ENCODE peak calls at places on chromosome 10, in six cellular contexts. Q, B, G, P, N and I are unnamed samples.

GRCh38 chr10:12103743-12104142 is 25.7 kb upstream of the SEC61A2 start:
- DNase-seq in N (no peak), P (no peak), B (no peak), G (no peak), Q (no peak), I (no peak)

GRCh38 chr10:12455318-12455717 is 106.0 kb downstream of the CAMK1D start:
- DNase-seq in P (no peak), Q (no peak), N (no peak), B (no peak), G (no peak), I (no peak)

GRCh38 chr10:86707505-86707904 is 39.2 kb downstream of the LDB3 start:
- DNase-seq in B (no peak), P (no peak), N (no peak), Q (no peak), G (no peak), I (no peak)

GRCh38 chr10:123009105-123009805 is 449 bp downstream of the ACADSB start:
- DNase-seq in P (no peak), N (peak), B (peak), Q (peak), G (peak), I (peak)

GRCh38 chr10:103678104-103678526 is 177.3 kb downstream of the SH3PXD2A start:
- DNase-seq in Q (peak), P (peak), B (no peak), N (peak), G (peak), I (peak)

GRCh38 chr10:48759113-48759901 is 74.6 kb downstream of the WDFY4 start:
- DNase-seq in Q (no peak), B (no peak), N (no peak), G (peak), P (no peak), I (no peak)

GRCh38 chr10:43105793-43106158 is 28.9 kb downstream of the RET start:
- DNase-seq in B (no peak), Q (no peak), N (no peak), G (no peak), P (no peak), I (no peak)

GRCh38 chr10:88270871-88271713 is 312.0 kb downstream of the RNLS start:
- DNase-seq in P (peak), G (no peak), B (no peak), N (peak), Q (no peak), I (peak)

GRCh38 chr10:37856881-37857286 is 526 bp downstream of the ZNF248 start:
- DNase-seq in N (no peak), G (no peak), B (peak), Q (peak), P (no peak), I (peak)

GRCh38 chr10:28293238-28294168 is 9.4 kb downstream of the MPP7 start:
- DNase-seq in N (peak), P (peak), Q (peak), B (no peak), G (no peak), I (no peak)

GRCh38 chr10:9792181-9792580 is 1225.5 kb upstream of the CELF2 start:
- DNase-seq in Q (no peak), P (peak), N (peak), B (no peak), G (no peak), I (no peak)

GRCh38 chr10:109956454-109957091 is 33.3 kb upstream of the XPNPEP1 start:
- DNase-seq in G (peak), N (peak), Q (peak), P (no peak), B (peak), I (peak)

GRCh38 chr10:77889277-77889903 is 37.2 kb downstream of the DLG5 start:
- DNase-seq in N (no peak), B (peak), P (no peak), Q (no peak), G (peak), I (no peak)

GRCh38 chr10:130371156-130371555 is 235.0 kb downstream of the GLRX3 start:
- DNase-seq in B (no peak), Q (no peak), P (no peak), G (no peak), N (no peak), I (no peak)

GRCh38 chr10:62651341-62651740 is 153.2 kb upstream of the ADO start:
- DNase-seq in B (peak), P (peak), Q (no peak), N (peak), G (no peak), I (no peak)

GRCh38 chr10:22247636-22248035 is 29.8 kb upstream of the EBLN1 start:
- DNase-seq in Q (no peak), P (no peak), N (no peak), B (peak), G (no peak), I (no peak)

GRCh38 chr10:38156416-38157269 is 62.5 kb downstream of the ZNF37A start:
- DNase-seq in P (no peak), Q (no peak), G (no peak), N (no peak), B (no peak), I (no peak)

GRCh38 chr10:114967071-114967470 is 29.1 kb downstream of the TRUB1 start:
- DNase-seq in B (no peak), P (peak), G (no peak), N (no peak), Q (peak), I (no peak)

GRCh38 chr10:48620719-48621118 is 15.8 kb upstream of the ARHGAP22 start:
- DNase-seq in G (no peak), N (no peak), P (no peak), Q (no peak), B (no peak), I (no peak)

GRCh38 chr10:71475243-71475871 is 78.6 kb downstream of the CDH23 start:
- DNase-seq in P (no peak), G (peak), B (no peak), Q (no peak), N (no peak), I (no peak)

GRCh38 chr10:102633848-102634247 is 10.4 kb upstream of the TRIM8 start:
- DNase-seq in P (no peak), Q (no peak), N (no peak), B (no peak), G (no peak), I (no peak)

GRCh38 chr10:86520871-86521619 is 547 bp downstream of the WAPL start:
- DNase-seq in B (peak), P (peak), Q (peak), G (peak), N (peak), I (peak)

GRCh38 chr10:123563994-123564393 is 102.2 kb upstream of the GPR26 start:
- DNase-seq in P (no peak), G (no peak), B (no peak), N (no peak), Q (no peak), I (no peak)

GRCh38 chr10:91944880-91945630 is 21.5 kb downstream of the BTAF1 start:
- DNase-seq in G (no peak), P (peak), N (peak), B (peak), Q (no peak), I (no peak)

GRCh38 chr10:16182688-16183087 is 254.1 kb upstream of the PTER start:
- DNase-seq in G (no peak), P (no peak), Q (no peak), N (peak), B (no peak), I (no peak)

GRCh38 chr10:113735913-113736312 is 15.6 kb upstream of the PLEKHS1 start:
- DNase-seq in N (peak), P (no peak), B (no peak), Q (peak), G (peak), I (peak)

GRCh38 chr10:64396105-64396504 is 874.9 kb downstream of the REEP3 start:
- DNase-seq in P (peak), Q (peak), G (no peak), N (peak), B (peak), I (no peak)

GRCh38 chr10:103780242-103781149 is 74.9 kb downstream of the SH3PXD2A start:
- DNase-seq in N (no peak), P (no peak), B (no peak), Q (no peak), G (no peak), I (no peak)

GRCh38 chr10:69818676-69819239 is 17.1 kb downstream of the COL13A1 start:
- DNase-seq in N (no peak), Q (no peak), B (peak), G (no peak), P (no peak), I (no peak)

GRCh38 chr10:89332092-89332633 is 4.4 kb downstream of the IFIT3 start:
- DNase-seq in B (no peak), N (peak), Q (peak), P (peak), G (no peak), I (peak)

GRCh38 chr10:5544216-5544805 is 19.6 kb downstream of the CALML3 start:
- DNase-seq in P (no peak), G (no peak), Q (no peak), B (peak), N (no peak), I (no peak)

GRCh38 chr10:86355571-86356038 is 11.0 kb downstream of the GRID1 start:
- DNase-seq in P (no peak), B (no peak), N (no peak), Q (no peak), G (no peak), I (no peak)

GRCh38 chr10:11354823-11355222 is 256.6 kb downstream of the USP6NL start:
- DNase-seq in Q (no peak), G (no peak), B (no peak), P (no peak), N (no peak), I (no peak)

GRCh38 chr10:96910488-96911395 is 78.6 kb downstream of the LCOR start:
- DNase-seq in Q (peak), N (peak), G (peak), B (peak), P (no peak), I (no peak)

GRCh38 chr10:74067373-74068370 is 69.8 kb downstream of the VCL start:
- DNase-seq in G (no peak), B (peak), P (peak), N (peak), Q (peak), I (no peak)

GRCh38 chr10:25493122-25493893 is 318.5 kb downstream of the GPR158 start:
- DNase-seq in G (peak), Q (peak), N (peak), B (peak), P (peak), I (no peak)

GRCh38 chr10:128072941-128073615 is 53.1 kb downstream of the MKI67 start:
- DNase-seq in G (no peak), N (no peak), Q (no peak), P (no peak), B (no peak), I (no peak)

GRCh38 chr10:94591461-94592205 is 46.0 kb downstream of the HELLS start:
- DNase-seq in N (no peak), B (no peak), P (no peak), Q (no peak), G (no peak), I (no peak)

DNA sequence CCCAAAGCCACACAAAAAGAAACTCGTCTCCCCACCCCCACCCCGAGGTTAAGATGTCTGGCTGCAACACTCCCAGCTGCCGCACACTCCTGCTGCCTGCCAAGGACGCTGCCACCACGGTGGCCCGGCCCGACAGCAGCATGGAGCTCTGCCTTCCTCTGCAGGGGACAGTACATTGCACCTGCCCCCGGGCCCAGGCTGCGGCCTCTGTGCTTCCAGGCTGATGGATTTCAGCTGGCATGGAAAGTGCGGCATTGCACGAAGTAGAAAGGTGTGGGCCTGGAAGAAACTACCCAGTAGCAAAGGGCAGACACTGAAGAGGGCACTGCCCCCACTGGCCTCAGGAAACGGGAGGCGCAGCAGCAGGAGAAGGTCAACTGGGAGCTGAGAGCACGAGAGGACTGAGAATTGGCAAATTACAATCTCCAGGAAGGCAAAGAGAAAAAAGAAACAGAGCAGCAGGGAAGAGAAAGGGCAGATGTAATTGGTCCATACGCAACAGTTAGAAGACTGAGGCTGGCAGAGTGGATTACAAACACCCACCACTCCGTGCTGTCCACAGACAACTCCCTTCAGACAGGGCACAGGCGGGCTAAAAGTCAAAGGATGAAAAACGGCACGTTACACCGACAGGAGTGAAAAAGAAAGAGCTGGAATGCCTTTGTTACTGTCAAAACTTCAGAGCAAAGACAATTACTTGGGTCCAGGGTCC is 117.1 kb upstream of the DIP2C start:
- DNase-seq in Q (no peak), P (no peak), N (no peak), G (no peak), B (no peak), I (no peak)
- H3K9ac ChIP-seq in Q (no peak), P (no peak), N (no peak), G (no peak), B (no peak), I (no peak)

DNA sequence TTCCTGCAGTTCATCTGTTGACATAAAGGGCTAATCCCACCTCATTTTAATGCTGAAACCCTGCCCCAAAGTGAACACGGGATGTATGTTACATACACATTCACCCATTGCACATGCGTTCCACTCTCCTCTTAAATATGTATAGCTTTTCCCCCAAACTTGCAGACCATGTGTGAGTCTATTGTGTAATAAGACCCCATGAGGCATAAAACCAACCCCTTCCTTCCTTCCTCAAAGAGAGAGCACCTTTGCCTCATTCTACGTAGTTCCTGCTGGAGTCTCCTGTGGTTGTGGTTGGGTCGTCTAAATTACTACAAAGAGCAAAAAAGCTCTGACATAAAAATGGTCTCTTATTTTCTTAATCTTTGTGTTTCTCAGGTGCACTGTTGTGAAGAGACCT is 345.7 kb upstream of the KLF6 start:
- DNase-seq in B (no peak), P (no peak), N (no peak), G (no peak), Q (no peak), I (peak)
- TF ChIP-seq EZH2 in B (no peak), P (no peak), N (no peak), G (no peak), Q (no peak), I (no peak)

DNA sequence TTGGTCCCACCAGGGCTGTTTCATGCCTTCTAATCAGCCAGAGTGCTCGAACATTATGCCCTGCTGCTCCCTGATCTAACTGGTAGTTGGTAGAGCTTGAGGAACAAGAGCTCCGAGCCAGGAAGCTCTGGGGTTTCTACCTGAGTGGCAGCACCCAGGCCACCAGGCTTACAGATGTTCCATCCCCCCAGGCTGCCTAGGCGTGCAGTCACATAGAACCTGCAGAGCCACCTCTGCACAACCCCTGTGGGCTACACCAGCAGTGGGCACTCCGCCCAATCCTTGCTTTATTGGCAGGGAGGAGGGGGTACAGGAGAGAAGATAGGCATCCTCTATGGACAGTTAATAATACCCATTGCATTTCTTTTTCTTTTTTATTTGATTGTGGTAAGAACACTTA is 21.8 kb downstream of the MAP3K8 start:
- DNase-seq in B (no peak), G (no peak), P (no peak), N (no peak), Q (no peak), I (peak)
- H3K4me2 ChIP-seq in B (no peak), G (no peak), P (peak), N (peak), Q (no peak), I (peak)

GRCh38 chr10:6928531-6929080 is 348.5 kb upstream of the PRKCQ start:
- DNase-seq in Q (no peak), B (no peak), G (peak), N (peak), P (no peak), I (peak)
- H3K9ac ChIP-seq in Q (no peak), B (no peak), G (no peak), N (no peak), P (no peak), I (peak)

GRCh38 chr10:132878730-132879407 is 63.5 kb downstream of the CFAP46 start:
- DNase-seq in B (no peak), G (no peak), Q (no peak), P (no peak), N (no peak), I (no peak)
- TF ChIP-seq EZH2 in B (no peak), G (no peak), Q (no peak), P (no peak), N (no peak), I (no peak)

GRCh38 chr10:32887481-32887880 is 70.5 kb downstream of the ITGB1 start:
- DNase-seq in N (no peak), P (no peak), G (peak), B (no peak), Q (no peak), I (no peak)

GRCh38 chr10:32890444-32890843 is 67.6 kb downstream of the ITGB1 start:
- DNase-seq in B (no peak), G (no peak), N (no peak), Q (no peak), P (no peak), I (no peak)

GRCh38 chr10:32891261-32891660 is 66.8 kb downstream of the ITGB1 start:
- DNase-seq in G (no peak), P (no peak), Q (no peak), N (no peak), B (no peak), I (no peak)

GRCh38 chr10:32888161-32888927 is 69.7 kb downstream of the ITGB1 start:
- DNase-seq in B (no peak), Q (no peak), P (no peak), G (no peak), N (no peak), I (no peak)

DNA sequence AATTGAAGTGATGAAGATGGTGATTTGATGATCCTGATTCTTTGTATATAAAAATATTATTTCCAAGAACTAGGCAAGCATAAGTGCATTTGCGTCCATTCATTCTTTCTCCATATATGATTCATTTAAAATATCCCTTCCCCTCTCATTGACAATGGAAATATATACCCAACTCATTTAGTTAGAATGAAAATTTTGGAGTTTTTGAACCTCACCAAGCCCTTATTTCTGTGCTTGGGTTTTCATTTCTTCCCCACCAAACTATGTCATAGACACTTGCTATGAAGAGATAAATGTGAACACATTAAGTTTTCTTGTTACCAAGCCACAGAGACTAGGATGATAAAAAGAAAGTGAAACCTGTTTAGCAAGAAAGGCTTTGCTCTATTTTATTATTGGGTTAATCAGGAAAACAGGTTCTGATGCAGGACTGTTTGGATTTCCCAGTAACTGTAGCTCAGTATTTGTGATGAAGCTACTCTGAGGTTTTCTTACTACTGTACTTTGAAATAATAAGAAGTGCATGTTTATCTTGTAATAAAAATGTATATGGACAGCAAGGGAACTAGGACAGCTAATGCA is 68.3 kb downstream of the ITGB1 start:
- DNase-seq in B (peak), G (no peak), N (no peak), Q (no peak), P (no peak), I (no peak)
- H3K4me2 ChIP-seq in B (no peak), G (no peak), N (no peak), Q (no peak), P (no peak), I (peak)

DNA sequence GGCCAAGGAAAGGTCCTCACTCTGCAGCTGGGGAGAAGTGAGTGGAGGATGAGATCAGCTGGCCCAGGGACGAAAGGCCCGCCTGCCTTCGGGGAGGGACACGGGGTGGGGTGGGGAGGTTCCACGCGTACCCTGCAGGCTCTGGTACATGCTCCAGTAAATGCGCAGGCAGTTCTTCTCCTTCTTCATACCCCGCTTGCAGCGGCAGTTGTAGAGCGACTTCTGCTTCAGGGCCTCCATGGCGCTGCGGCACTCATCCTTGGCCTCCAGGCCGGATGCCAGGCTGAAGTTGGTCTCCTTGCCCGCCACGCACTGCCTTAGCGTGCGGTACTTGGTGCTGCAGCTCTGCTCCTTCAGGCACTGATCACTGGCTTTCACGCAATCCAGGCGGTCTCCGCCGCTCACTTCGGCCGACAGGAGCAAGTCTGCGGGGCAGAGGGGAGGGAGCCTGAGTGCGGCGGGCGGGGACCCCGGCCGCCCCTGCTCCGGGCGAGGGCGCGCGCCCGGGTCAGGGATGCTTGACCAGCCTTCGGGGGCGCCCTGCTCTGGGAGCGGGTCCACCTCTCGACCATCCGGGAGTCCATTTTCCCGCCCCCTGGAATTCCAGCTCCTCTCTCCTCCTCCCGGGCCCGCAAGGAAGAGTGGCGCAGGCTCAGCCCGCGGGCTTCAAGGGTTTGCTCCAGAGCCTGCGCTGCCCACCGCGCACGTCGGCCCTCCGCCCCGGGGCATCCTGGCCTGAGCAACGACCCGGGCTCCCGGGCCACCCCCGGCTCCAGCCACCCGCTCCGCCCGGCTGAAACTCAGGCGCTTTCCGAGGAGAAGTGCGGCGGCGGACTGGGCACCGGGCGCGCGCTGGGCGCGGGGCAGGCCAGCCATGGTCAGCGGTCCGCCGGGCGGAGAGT is 2.1 kb downstream of the GFRA1 start:
- DNase-seq in Q (no peak), P (no peak), N (peak), B (no peak), G (peak), I (no peak)
- H3K9ac ChIP-seq in Q (no peak), P (peak), N (no peak), B (no peak), G (no peak), I (no peak)